ENCODE peak calls at places on chromosomes 12 and 14, in six cellular contexts. A is K562, Q is endothelial cell of umbilical vein, F is SK-N-SH, I is WTC11, S is A549. C is an unnamed sample.

GRCh38 chr14:104550340-104550848 is 29.2 kb upstream of the C14orf180 start:
- DNase-seq in Q (no peak), F (peak; percentile 19), A (no peak), S (no peak), I (no peak), C (no peak)

GRCh38 chr12:4443616-4444015 is 2.0 kb downstream of the FGF6 start:
- DNase-seq in S (no peak), F (no peak), A (no peak), I (no peak), Q (no peak), C (no peak)

GRCh38 chr12:8034802-8035201 is 2.3 kb downstream of the FOXJ2 start:
- DNase-seq in Q (peak; percentile 11), I (no peak), F (no peak), S (no peak), A (peak; percentile 31), C (no peak)

GRCh38 chr12:69873429-69873828 is 48.4 kb downstream of the MYRFL start:
- DNase-seq in Q (peak; percentile 87), I (no peak), A (no peak), F (no peak), S (no peak), C (no peak)

GRCh38 chr14:63045612-63046320 is 508 bp upstream of the KCNH5 start:
- DNase-seq in Q (no peak), I (peak; percentile 81), F (peak; percentile 84), S (peak; percentile 37), A (no peak), C (no peak)

GRCh38 chr14:58738189-58738836 is 100.6 kb downstream of the DACT1 start:
- DNase-seq in I (no peak), Q (no peak), A (no peak), F (no peak), S (peak; percentile 50), C (no peak)

GRCh38 chr12:52032431-52032796 is 18.8 kb upstream of the NR4A1 start:
- DNase-seq in A (no peak), I (no peak), F (no peak), Q (peak; percentile 56), S (no peak), C (no peak)

GRCh38 chr12:51160814-51161459 is 12.0 kb downstream of the TFCP2 start:
- DNase-seq in A (no peak), F (no peak), S (peak; percentile 17), I (no peak), Q (no peak), C (peak; percentile 59)

GRCh38 chr12:45121224-45121623 is 70.3 kb upstream of the DBX2 start:
- DNase-seq in S (peak; percentile 19), F (no peak), I (no peak), A (no peak), Q (no peak), C (no peak)

GRCh38 chr12:70154087-70154486 is 89.1 kb upstream of the CNOT2 start:
- DNase-seq in S (no peak), I (no peak), F (no peak), Q (no peak), A (no peak), C (no peak)

GRCh38 chr12:26452511-26452910 is 257.1 kb downstream of the SSPN start:
- DNase-seq in A (no peak), F (no peak), I (no peak), S (no peak), Q (peak; percentile 64), C (no peak)

GRCh38 chr14:32661216-32661615 is 277.5 kb upstream of the NPAS3 start:
- DNase-seq in Q (no peak), S (no peak), F (no peak), A (no peak), I (no peak), C (no peak)

GRCh38 chr14:75578786-75579781 is 664 bp downstream of the FLVCR2 start:
- DNase-seq in F (no peak), S (peak; percentile 52), A (no peak), I (peak; percentile 19), Q (peak; percentile 61), C (no peak)

GRCh38 chr14:81940636-81941035 is 407.0 kb upstream of the SEL1L start:
- DNase-seq in A (no peak), Q (no peak), F (no peak), S (no peak), I (no peak), C (no peak)

GRCh38 chr14:46259536-46259935 is 392.0 kb downstream of the RPL10L start:
- DNase-seq in Q (no peak), A (no peak), S (peak; percentile 1), F (no peak), I (peak; percentile 22), C (peak; percentile 3)

GRCh38 chr14:90815817-90816662 is at the start of gene TTC7B:
- DNase-seq in Q (no peak), I (peak; percentile 64), F (peak; percentile 99), S (no peak), A (peak; percentile 81), C (peak; percentile 58)

GRCh38 chr12:6078378-6079083 is 45.9 kb downstream of the VWF start:
- DNase-seq in A (no peak), S (no peak), F (no peak), Q (no peak), I (no peak), C (no peak)

GRCh38 chr14:67729072-67729561 is 27.4 kb downstream of the RDH12 start:
- DNase-seq in F (no peak), Q (no peak), A (no peak), I (peak; percentile 79), S (no peak), C (no peak)
- TF ChIP-seq MAX in F (no peak), Q (no peak), A (no peak), I (peak; percentile 93), S (no peak), C (no peak)

DNA sequence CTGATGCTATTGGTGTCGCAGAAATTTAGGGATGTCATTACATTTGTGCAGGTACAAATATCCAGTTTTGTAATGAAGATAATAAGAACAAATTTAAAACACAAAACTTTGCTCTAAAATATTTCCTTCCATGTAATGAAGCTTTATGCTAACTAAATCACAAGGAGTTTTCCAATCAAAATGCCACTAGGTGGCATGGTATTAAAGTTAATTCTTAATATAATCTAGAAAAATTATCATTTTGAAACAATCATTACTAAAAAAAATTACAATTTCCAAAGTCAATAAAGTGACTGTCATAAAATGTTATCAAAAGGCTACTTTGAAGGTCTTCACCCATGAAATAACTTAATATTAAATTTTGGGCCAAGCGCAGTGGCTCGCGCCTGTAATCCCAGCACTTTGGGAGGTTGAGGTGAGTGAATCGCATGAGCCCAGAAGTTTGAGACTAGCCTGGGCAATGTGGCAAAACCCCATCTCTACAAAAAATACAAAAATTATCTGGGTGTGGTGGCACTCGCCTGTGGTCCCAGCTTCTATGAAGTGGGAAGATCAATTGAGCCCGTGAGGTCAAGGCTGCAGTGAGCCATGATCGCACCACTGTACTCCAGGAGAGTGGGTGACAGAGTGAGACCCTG is 77.4 kb downstream of the KIF21A start:
- DNase-seq in F (no peak), Q (no peak), A (no peak), I (no peak), S (no peak), C (no peak)
- TF ChIP-seq CTCF in F (peak; percentile 38), Q (no peak), A (no peak), I (no peak), S (peak; percentile 41), C (no peak)

GRCh38 chr12:60308366-60309000 is 712.7 kb downstream of the SLC16A7 start:
- DNase-seq in S (no peak), I (no peak), A (no peak), Q (no peak), F (no peak), C (no peak)
- TF ChIP-seq MAX in S (no peak), I (no peak), A (no peak), Q (no peak), F (no peak), C (no peak)

DNA sequence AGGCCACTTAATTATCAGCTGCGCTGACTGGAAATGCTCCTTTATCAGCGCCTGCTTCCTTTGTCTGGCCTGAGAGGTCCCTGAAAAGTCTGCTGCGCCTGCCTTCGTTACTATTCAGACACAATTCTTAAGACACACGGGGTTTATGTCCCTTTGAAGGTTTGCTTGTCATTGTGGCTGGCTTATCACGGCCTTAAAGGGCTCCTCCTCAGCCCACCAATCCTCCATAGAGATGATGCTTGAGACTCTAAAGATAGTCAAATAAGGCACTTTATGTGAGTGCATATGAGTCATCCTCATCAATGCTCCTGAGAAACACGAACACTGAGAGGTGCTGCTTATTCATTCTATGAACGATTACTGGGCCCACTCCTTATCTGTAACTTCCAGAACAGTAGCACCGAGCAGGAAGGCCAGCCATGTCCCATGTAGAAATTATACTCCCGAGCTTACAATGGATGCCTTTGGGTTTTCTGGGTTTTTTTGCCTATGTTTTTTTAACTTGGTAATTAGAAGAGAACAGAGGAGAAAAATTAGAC is 1268.2 kb upstream of the TMEM132C start:
- DNase-seq in I (no peak), A (peak; percentile 87), Q (no peak), F (no peak), S (no peak), C (no peak)
- TF ChIP-seq CTCF in I (no peak), A (no peak), Q (no peak), F (no peak), S (no peak), C (no peak)

DNA sequence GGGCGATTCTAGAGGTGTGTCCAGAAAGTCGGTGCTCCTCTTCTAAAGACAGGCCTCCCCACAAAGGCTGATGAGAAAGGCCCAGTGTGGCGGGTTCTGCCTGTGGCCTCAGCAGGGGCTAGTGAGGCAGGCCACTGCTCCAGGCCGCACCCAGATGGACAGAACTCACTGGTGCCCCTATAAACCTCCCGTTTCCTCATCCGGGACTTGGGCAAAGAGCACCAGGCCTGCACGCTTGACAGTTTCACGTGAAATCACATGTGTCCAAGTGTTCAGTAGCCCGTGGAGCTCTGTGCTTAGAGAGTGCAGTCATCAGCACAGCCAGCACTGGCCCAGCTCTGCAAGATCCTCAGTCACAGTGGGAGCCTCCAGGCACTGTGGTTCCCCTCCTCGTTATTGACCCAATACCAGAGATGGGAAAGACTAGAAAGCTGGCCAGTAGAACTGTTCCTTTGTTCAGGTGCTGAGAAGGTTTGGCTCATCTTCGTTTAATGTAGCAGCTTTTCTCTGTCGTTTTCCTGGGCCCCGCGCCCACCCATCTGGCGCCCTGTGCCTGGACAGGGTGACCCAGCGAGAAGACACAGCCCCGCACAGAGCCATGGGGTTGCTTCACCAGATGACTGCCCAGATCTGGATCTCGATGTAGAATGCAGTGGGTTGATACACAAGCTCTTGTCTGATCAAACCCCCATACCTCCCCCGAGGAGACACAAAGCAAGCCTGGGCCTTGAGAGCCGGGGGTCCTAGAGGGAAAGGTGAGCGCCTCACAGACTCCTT is 26.3 kb downstream of the IL31 start:
- DNase-seq in Q (no peak), I (no peak), A (no peak), S (no peak), F (no peak), C (no peak)
- TF ChIP-seq MAX in Q (no peak), I (no peak), A (no peak), S (no peak), F (no peak), C (no peak)

GRCh38 chr12:116761499-116761898 is 23.4 kb downstream of the RNFT2 start:
- DNase-seq in F (no peak), S (no peak), A (no peak), I (no peak), Q (no peak), C (no peak)

GRCh38 chr12:116760621-116761020 is 22.5 kb downstream of the RNFT2 start:
- DNase-seq in A (no peak), Q (no peak), F (no peak), S (no peak), I (no peak), C (no peak)

GRCh38 chr12:116765271-116765670 is 27.2 kb downstream of the RNFT2 start:
- DNase-seq in Q (no peak), S (no peak), I (no peak), F (no peak), A (no peak), C (no peak)

GRCh38 chr12:116759783-116760581 is 21.9 kb downstream of the RNFT2 start:
- DNase-seq in I (peak; percentile 77), F (no peak), A (peak; percentile 81), S (peak; percentile 32), Q (peak; percentile 50), C (no peak)
- TF ChIP-seq CTCF in I (no peak), F (peak; percentile 14), A (peak; percentile 60), S (no peak), Q (no peak), C (peak; percentile 24)